ENCODE peak calls at places on chromosomes 13 and 19, in four cellular contexts. F is colonic mucosa, H is lower lobe of right lung, E is NT2/D1. U is an unnamed sample.

GRCh38 chr19:33818426-33818825 is 21.8 kb downstream of the KCTD15 start:
- DNase-seq in E (no peak), F (no peak), H (peak; percentile 28), U (no peak)

GRCh38 chr13:103040006-103040405 is 26.2 kb downstream of the SLC10A2 start:
- DNase-seq in E (no peak), F (no peak), H (no peak), U (no peak)

GRCh38 chr19:47190167-47190727 is 40.8 kb downstream of the BBC3 start:
- DNase-seq in F (peak; percentile 76), E (no peak), H (peak; percentile 88), U (peak; percentile 53)

GRCh38 chr13:78595819-78596700 is 7.3 kb downstream of the POU4F1 start:
- DNase-seq in H (no peak), F (no peak), E (no peak), U (no peak)

GRCh38 chr13:48398450-48399095 is 14.3 kb downstream of the LPAR6 start:
- DNase-seq in F (no peak), E (no peak), H (no peak), U (no peak)

GRCh38 chr19:35995655-35995993 is 636 bp downstream of the SDHAF1 start:
- DNase-seq in F (peak; percentile 56), E (no peak), H (peak; percentile 62), U (peak; percentile 37)

GRCh38 chr13:51361111-51361510 is 21.6 kb downstream of the SERPINE3 start:
- DNase-seq in E (no peak), H (no peak), F (no peak), U (no peak)

GRCh38 chr13:90365130-90365529 is 982.4 kb upstream of the MIR17HG start:
- DNase-seq in F (no peak), H (no peak), E (no peak), U (no peak)

GRCh38 chr19:2315818-2316353 is 7.9 kb upstream of the LINGO3 start:
- DNase-seq in F (peak; percentile 59), E (peak; percentile 39), H (peak; percentile 88), U (peak; percentile 4)

GRCh38 chr13:27997904-27998522 is 9.5 kb upstream of the URAD start:
- DNase-seq in H (no peak), F (peak; percentile 59), E (no peak), U (peak; percentile 72)

GRCh38 chr13:27200413-27201066 is 28.9 kb upstream of the USP12 start:
- DNase-seq in E (no peak), F (no peak), H (no peak), U (no peak)

GRCh38 chr19:4396949-4397783 is 3.2 kb downstream of the SH3GL1 start:
- DNase-seq in E (no peak), F (no peak), H (no peak), U (no peak)

GRCh38 chr13:46124967-46125933 is 20.4 kb upstream of the CPB2 start:
- DNase-seq in E (no peak), H (no peak), F (no peak), U (no peak)

GRCh38 chr19:51365211-51366049 is 758 bp downstream of the ETFB start:
- DNase-seq in H (no peak), E (no peak), F (peak; percentile 53), U (peak; percentile 49)

GRCh38 chr13:104571161-104571889 is 1505.1 kb upstream of the SLC10A2 start:
- DNase-seq in H (no peak), E (peak; percentile 58), F (peak; percentile 72), U (no peak)

GRCh38 chr13:29140277-29140676 is 320.1 kb downstream of the MTUS2 start:
- DNase-seq in H (no peak), E (no peak), F (no peak), U (no peak)

GRCh38 chr13:94712812-94713555 is 639 bp upstream of the SOX21 start:
- DNase-seq in E (no peak), F (no peak), H (no peak), U (peak; percentile 85)

GRCh38 chr19:2624537-2625091 is 77.9 kb downstream of the GNG7 start:
- DNase-seq in H (peak; percentile 73), E (peak; percentile 43), F (no peak), U (no peak)

GRCh38 chr13:23500858-23501257 is 67.4 kb upstream of the SACS start:
- DNase-seq in H (no peak), E (no peak), F (no peak), U (no peak)

GRCh38 chr19:9013988-9014387 is 3.8 kb upstream of the MUC16 start:
- DNase-seq in H (no peak), E (no peak), F (no peak), U (no peak)

GRCh38 chr19:39410620-39411005 is 1.9 kb upstream of the PLEKHG2 start:
- DNase-seq in H (no peak), E (no peak), F (peak; percentile 38), U (no peak)

GRCh38 chr13:113965968-113966884 is 7.7 kb downstream of the C13orf46 start:
- DNase-seq in E (no peak), H (no peak), F (no peak), U (no peak)

GRCh38 chr19:33248954-33249613 is 23.4 kb upstream of the SLC7A10 start:
- DNase-seq in H (peak; percentile 83), E (no peak), F (no peak), U (no peak)

GRCh38 chr19:27679905-27680304 is 1533.0 kb downstream of the UQCRFS1 start:
- DNase-seq in F (no peak), H (no peak), E (no peak), U (no peak)

GRCh38 chr19:1062387-1063029 is 4.5 kb upstream of the ARHGAP45 start:
- DNase-seq in F (peak; percentile 22), E (no peak), H (peak; percentile 56), U (peak; percentile 70)

GRCh38 chr13:106153876-106154275 is 381.6 kb downstream of the EFNB2 start:
- DNase-seq in E (no peak), F (no peak), H (no peak), U (no peak)

GRCh38 chr19:2631213-2631821 is 71.2 kb downstream of the GNG7 start:
- DNase-seq in H (peak; percentile 75), E (no peak), F (no peak), U (no peak)

GRCh38 chr19:57578487-57579205 is at the start of gene ZNF416:
- DNase-seq in E (peak; percentile 96), H (peak; percentile 97), F (peak; percentile 98), U (peak; percentile 94)

GRCh38 chr19:39444598-39445257 is 654 bp upstream of the SUPT5H start:
- DNase-seq in E (no peak), F (peak; percentile 25), H (no peak), U (no peak)

GRCh38 chr19:1574763-1575162 is 6.6 kb upstream of the MEX3D start:
- DNase-seq in H (no peak), E (no peak), F (no peak), U (no peak)

GRCh38 chr19:35041548-35042055 is at the start of gene HPN:
- DNase-seq in E (no peak), H (peak; percentile 79), F (no peak), U (no peak)

DNA sequence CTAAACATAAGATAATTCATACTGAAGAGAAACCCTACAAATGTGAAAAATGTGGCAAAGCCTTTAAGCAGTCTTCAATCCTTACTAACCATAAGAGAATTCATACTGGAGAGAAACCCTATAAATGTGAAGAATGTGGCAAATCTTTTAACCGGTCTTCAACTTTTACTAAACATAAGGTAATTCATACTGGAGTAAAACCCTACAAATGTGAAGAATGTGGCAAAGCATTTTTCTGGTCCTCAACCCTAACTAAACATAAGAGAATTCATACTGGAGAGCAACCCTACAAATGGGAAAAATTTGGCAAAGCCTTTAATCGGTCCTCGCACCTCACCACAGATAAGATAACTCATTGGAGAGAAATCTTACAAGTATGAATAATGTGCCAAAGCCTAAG is 40.6 kb downstream of the ZNF254 start:
- DNase-seq in E (no peak), H (no peak), F (no peak), U (no peak)
- H3K9me3 ChIP-seq in E (peaks cover 99% of the 10 kb centered on the region), H (peaks cover 93% of the 10 kb centered on the region), F (peaks cover 17% of the 10 kb centered on the region), U (peaks cover 40% of the 10 kb centered on the region)

GRCh38 chr13:31731923-31732322 is 7.4 kb upstream of the RXFP2 start:
- DNase-seq in F (no peak), H (no peak), E (no peak), U (no peak)

GRCh38 chr13:31733709-31734108 is 5.6 kb upstream of the RXFP2 start:
- DNase-seq in F (no peak), E (no peak), H (no peak), U (peak; percentile 51)

GRCh38 chr13:31733066-31733465 is 6.3 kb upstream of the RXFP2 start:
- DNase-seq in H (no peak), E (no peak), F (no peak), U (no peak)
- H3K4me3 ChIP-seq in H (peak overlapping the region; percentile 27), E (no peak overlapping the region), F (no peak overlapping the region), U (no peak overlapping the region)

DNA sequence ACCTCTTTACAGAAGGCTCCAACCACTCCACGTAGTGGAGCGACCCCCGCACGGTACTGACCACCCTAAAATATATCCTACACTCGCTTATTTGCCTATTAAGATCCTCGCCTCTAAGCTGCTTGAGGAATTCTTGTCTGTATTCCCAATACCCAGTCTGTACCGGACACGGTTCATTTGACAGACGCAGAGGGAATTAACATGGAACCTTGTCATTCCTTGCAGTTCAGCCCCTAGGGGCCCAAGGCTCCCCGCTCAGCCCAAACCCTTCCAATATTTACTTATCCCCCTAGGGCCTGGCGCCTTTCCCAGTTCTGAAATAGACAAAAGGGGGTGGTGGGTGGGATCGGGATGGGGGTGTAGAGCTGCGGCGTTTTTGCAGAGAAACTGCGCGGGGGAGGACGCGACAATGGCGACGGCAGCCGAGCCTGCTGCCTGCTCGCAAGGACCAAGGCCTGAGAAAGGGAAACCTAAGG is 638 bp downstream of the AKAP8L start:
- DNase-seq in E (no peak), F (peak; percentile 29), H (no peak), U (peak; percentile 10)
- H3K4me1 ChIP-seq in E (peaks cover 8% of the 10 kb centered on the region), F (peaks cover 18% of the 10 kb centered on the region), H (peaks cover 58% of the 10 kb centered on the region), U (peaks cover 12% of the 10 kb centered on the region)

GRCh38 chr19:11978492-11979100 is 13.8 kb downstream of the ZNF763 start:
- DNase-seq in H (no peak), E (no peak), F (no peak), U (no peak)
- H3K9me3 ChIP-seq in H (peaks cover 61% of the 10 kb centered on the region), E (peaks cover 69% of the 10 kb centered on the region), F (no peaks in the 10 kb centered on the region), U (peaks cover 14% of the 10 kb centered on the region)

GRCh38 chr19:41427647-41428480 is 690 bp upstream of the B3GNT8 start:
- DNase-seq in H (peak; percentile 71), F (peak; percentile 54), E (no peak), U (no peak)

GRCh38 chr19:41424335-41425173 is 2.6 kb downstream of the B3GNT8 start:
- DNase-seq in F (no peak), H (peak; percentile 74), E (no peak), U (no peak)

GRCh38 chr19:41426952-41427646 is at the start of gene B3GNT8:
- DNase-seq in E (peak; percentile 69), F (peak; percentile 94), H (peak; percentile 92), U (peak; percentile 48)

GRCh38 chr19:41425174-41426115 is 1.7 kb downstream of the B3GNT8 start:
- DNase-seq in H (peak; percentile 51), F (peak; percentile 41), E (no peak), U (no peak)

GRCh38 chr19:41426116-41426841 is 895 bp downstream of the B3GNT8 start:
- DNase-seq in E (no peak), F (no peak), H (peak; percentile 57), U (no peak)
- H3K4me3 ChIP-seq in E (peak overlapping the region; percentile 45), F (peak overlapping the region; percentile 57), H (peak overlapping the region; percentile 70), U (no peak overlapping the region)

GRCh38 chr19:30520735-30521479 is 148.7 kb downstream of the ZNF536 start:
- DNase-seq in E (no peak), F (no peak), H (no peak), U (no peak)
- H3K4me1 ChIP-seq in E (peaks cover 5% of the 10 kb centered on the region), F (no peaks in the 10 kb centered on the region), H (no peaks in the 10 kb centered on the region), U (peaks cover 7% of the 10 kb centered on the region)

U was measured in HAP-1.